ENCODE peak calls at places on chromosome 5, in seven cellular contexts. V is effector memory CD4-positive, alpha-beta T cell; H is breast epithelium; S is cardiac muscle cell; C is CD4-positive, alpha-beta memory T cell; K is neuronal stem cell; N is psoas muscle. U is an unnamed sample.

GRCh38 chr5:122723606-122724352 is 51.1 kb upstream of the SNX2 start:
- DNase-seq in K (no peak), V (no peak), H (no peak), N (no peak), C (no peak), S (peak; percentile 50), U (no peak)

GRCh38 chr5:91636351-91636750 is 253.2 kb upstream of the ARRDC3 start:
- DNase-seq in S (no peak), N (no peak), C (no peak), H (no peak), V (no peak), K (no peak), U (no peak)

GRCh38 chr5:122102825-122103224 is 24.8 kb upstream of the LOX start:
- DNase-seq in N (no peak), C (no peak), V (no peak), H (no peak), S (peak; percentile 65), K (no peak), U (no peak)

GRCh38 chr5:119449882-119450281 is 2.4 kb upstream of the HSD17B4 start:
- DNase-seq in H (no peak), C (no peak), V (no peak), S (no peak), N (no peak), K (no peak), U (no peak)

GRCh38 chr5:58972301-58972700 is 389.4 kb downstream of the RAB3C start:
- DNase-seq in H (no peak), C (no peak), S (peak; percentile 10), V (no peak), N (no peak), K (no peak), U (no peak)

GRCh38 chr5:66989286-66989685 is 207.3 kb downstream of the CD180 start:
- DNase-seq in C (no peak), S (peak; percentile 27), N (no peak), V (no peak), H (no peak), K (no peak), U (no peak)

GRCh38 chr5:87649455-87649854 is 236.7 kb upstream of the CCNH start:
- DNase-seq in V (no peak), K (no peak), S (no peak), N (no peak), H (no peak), C (no peak), U (no peak)

GRCh38 chr5:139495644-139496435 is 13.3 kb upstream of the STING1 start:
- DNase-seq in H (no peak), K (no peak), V (no peak), S (peak; percentile 49), C (no peak), N (no peak), U (no peak)

GRCh38 chr5:175059687-175060194 is 335.4 kb downstream of the MSX2 start:
- DNase-seq in K (peak; percentile 72), V (no peak), S (no peak), C (no peak), H (no peak), N (peak; percentile 56), U (peak; percentile 43)

GRCh38 chr5:78537821-78538220 is 110.8 kb downstream of the LHFPL2 start:
- DNase-seq in N (no peak), V (no peak), H (no peak), C (no peak), K (no peak), S (peak; percentile 77), U (no peak)

GRCh38 chr5:78538240-78538850 is 110.2 kb downstream of the LHFPL2 start:
- DNase-seq in K (no peak), N (no peak), S (no peak), H (no peak), V (no peak), C (no peak), U (no peak)

GRCh38 chr5:78542321-78542840 is 106.2 kb downstream of the LHFPL2 start:
- DNase-seq in C (no peak), H (no peak), N (no peak), V (no peak), K (no peak), S (no peak), U (no peak)

GRCh38 chr5:78541058-78541624 is 107.4 kb downstream of the LHFPL2 start:
- DNase-seq in C (no peak), V (no peak), K (no peak), H (no peak), N (no peak), S (no peak), U (no peak)

DNA sequence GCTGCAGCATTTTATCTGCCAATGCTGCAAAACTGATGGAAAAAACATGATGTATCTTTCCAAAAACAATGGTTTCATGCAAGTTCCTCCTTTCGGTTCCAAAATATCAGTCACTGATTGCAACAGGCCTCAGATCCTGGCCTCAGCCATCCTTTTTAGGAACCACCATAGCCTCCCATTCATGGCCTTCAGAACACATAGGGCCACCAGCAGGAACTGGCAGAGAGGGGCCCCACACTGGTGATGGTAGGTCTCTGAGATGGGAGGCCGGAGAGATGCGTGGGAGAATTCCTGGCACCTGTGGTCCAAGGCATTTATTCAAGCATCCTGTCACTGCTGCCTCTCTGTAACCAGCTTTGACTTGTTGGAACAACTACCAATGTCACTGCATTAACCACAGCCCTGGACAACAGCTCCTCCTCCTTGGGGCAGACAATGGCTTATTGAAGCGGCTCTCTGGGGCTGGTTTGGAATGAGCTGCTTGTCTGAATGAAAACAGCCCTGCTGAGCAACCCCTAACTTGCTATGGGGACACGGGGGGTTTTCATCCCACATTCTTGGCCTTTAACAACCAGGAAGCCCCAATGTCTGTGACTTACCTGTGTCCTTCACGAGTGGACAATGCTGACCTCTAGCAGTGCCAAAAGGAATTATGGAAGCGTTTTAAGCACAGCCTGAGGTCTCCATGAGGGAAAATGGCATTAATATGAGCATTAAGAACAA is 108.1 kb downstream of the LHFPL2 start:
- DNase-seq in K (no peak), H (peak; percentile 75), N (no peak), V (no peak), C (no peak), S (no peak), U (no peak)
- H3K4me1 ChIP-seq in K (peaks cover 28% of the 10 kb centered on the region), H (peaks cover 9% of the 10 kb centered on the region), N (no peaks in the 10 kb centered on the region), V (no peaks in the 10 kb centered on the region), C (no peaks in the 10 kb centered on the region), S (peaks cover 87% of the 10 kb centered on the region), U (peaks cover 13% of the 10 kb centered on the region)

DNA sequence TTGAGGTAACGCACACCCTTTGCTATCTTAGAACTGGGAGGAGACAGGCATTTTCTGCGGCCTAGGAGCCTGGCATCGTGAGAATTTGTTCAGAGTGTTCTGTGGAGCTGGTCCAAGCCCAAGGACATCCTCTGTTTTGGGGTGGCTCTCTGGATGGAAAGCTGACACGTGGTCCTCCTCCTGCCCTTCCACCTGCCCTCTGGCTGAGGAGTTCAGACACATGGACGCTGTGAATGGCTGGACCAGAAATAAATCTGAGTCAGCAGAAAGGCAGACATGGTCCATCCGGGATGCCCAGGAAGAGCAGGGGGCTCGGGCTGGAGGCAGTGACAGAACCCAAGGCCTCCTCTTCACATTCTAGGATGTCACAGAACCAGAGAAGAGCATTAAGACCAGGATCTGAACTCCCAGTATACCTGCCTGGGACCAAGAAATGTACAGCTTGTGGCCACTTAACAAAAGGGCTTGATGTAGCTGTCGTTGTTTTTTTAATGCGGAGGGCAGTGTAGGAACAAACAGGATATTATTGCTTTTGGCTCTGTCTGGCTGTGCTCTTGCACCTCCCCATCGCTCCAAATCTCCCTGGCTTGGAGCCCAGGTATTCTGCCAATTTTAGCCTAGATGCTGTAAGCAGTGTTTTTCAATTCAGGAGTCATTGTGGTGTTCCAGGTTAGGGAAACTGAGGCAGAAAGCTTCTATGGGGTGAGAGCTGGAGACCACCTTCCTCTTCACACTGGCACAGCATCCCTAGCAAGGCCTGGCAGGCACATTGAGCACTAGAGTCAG is 2.4 kb downstream of the CKMT2 start:
- DNase-seq in H (no peak), S (peak; percentile 38), K (no peak), C (no peak), V (no peak), N (peak; percentile 72), U (no peak)
- H3K27ac ChIP-seq in H (peak overlapping the region; percentile 30), S (peak overlapping the region; percentile 77), K (no peak overlapping the region), C (no peak overlapping the region), V (no peak overlapping the region), N (peak overlapping the region; percentile 98), U (no peak overlapping the region)

GRCh38 chr5:102762828-102763227 is 7.7 kb downstream of the PAM start:
- DNase-seq in V (no peak), N (no peak), C (no peak), K (no peak), H (no peak), S (no peak), U (no peak)
- H3K4me1 ChIP-seq in V (peaks cover 15% of the 10 kb centered on the region), N (peaks cover 72% of the 10 kb centered on the region), C (peaks cover 69% of the 10 kb centered on the region), K (peaks cover 36% of the 10 kb centered on the region), H (no peaks in the 10 kb centered on the region), S (peaks cover 3% of the 10 kb centered on the region), U (peaks cover 2% of the 10 kb centered on the region)

DNA sequence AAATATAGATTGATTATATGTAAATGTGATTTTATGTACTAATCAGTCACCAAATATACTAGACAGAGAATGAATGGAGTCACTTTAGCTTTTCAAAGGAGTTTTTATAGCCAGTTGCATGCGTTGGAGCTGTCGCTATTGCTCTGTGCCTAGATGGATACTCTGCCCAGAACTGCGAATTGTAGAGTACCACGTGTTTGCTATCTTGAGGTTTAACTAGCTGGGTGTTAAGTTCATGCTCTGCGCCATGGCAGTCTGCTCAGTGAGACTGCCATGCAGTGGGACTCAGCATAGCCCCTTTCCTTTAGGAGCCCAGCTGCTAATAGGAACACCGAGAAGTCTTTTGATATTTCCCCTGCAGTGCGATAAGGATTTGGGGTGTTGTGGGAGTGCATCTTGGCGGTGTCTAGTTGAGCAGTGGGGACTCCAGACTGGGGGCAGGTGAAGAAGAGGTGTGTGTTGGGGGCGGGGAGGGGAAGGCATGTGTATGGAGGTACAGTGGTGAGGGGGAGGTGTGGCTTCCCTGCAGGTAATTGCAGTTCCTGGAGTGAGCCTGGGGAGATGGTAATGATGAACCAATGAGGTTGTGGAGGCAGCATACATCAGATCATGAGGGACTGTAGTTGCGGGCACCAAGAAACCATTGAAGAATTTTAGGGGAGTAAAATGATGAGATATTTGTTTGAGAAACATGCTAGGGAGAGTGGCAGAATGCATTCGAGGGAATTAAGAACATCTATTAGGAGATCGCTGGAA is 118.9 kb downstream of the TRIO start:
- DNase-seq in C (no peak), V (no peak), K (no peak), N (no peak), S (no peak), H (no peak), U (no peak)
- H3K27ac ChIP-seq in C (no peak overlapping the region), V (no peak overlapping the region), K (no peak overlapping the region), N (no peak overlapping the region), S (no peak overlapping the region), H (no peak overlapping the region), U (no peak overlapping the region)

U was measured in iPS DF 6.9.